ENCODE peak calls at places on chromosomes 7 and 10, in nine cellular contexts. N is HFFc6, H is fibroblast of lung, F is left ventricle myocardium inferior, M is epithelial cell of esophagus, K is transverse colon, Z is lower lobe of right lung, X is kidney epithelial cell, L is brain microvascular endothelial cell. B is an unnamed sample.

GRCh38 chr10:12795723-12796122 is 205.8 kb downstream of the CCDC3 start:
- DNase-seq in M (no peak), F (no peak), Z (no peak), X (no peak), H (no peak), K (no peak), L (no peak), N (no peak), B (no peak)

GRCh38 chr10:102678842-102679289 is 34.6 kb downstream of the TRIM8 start:
- DNase-seq in L (peak), H (peak), X (no peak), M (peak), Z (peak), F (peak), N (peak), K (peak), B (no peak)

GRCh38 chr7:157941210-157941609 is 604.4 kb downstream of the DNAJB6 start:
- DNase-seq in K (no peak), M (no peak), H (no peak), Z (no peak), L (no peak), X (no peak), F (no peak), N (no peak), B (no peak)

GRCh38 chr10:97498076-97498840 is at the start of gene MMS19:
- DNase-seq in H (peak), L (peak), F (peak), N (peak), Z (peak), M (peak), X (peak), K (peak), B (peak)

GRCh38 chr10:5519054-5519453 is 5.7 kb upstream of the CALML3 start:
- DNase-seq in K (no peak), M (no peak), F (no peak), Z (no peak), H (no peak), X (no peak), L (no peak), N (no peak), B (no peak)

GRCh38 chr7:85286449-85286848 is 99.6 kb upstream of the SEMA3D start:
- DNase-seq in M (no peak), X (no peak), N (no peak), K (no peak), Z (no peak), F (no peak), H (no peak), L (no peak), B (no peak)

GRCh38 chr10:71074176-71074755 is 138.1 kb upstream of the UNC5B start:
- DNase-seq in H (no peak), K (no peak), F (no peak), X (peak), N (no peak), Z (no peak), M (peak), L (no peak), B (no peak)

GRCh38 chr7:47078241-47078640 is 503.7 kb downstream of the TNS3 start:
- DNase-seq in N (peak), H (peak), L (peak), M (no peak), Z (no peak), K (no peak), F (no peak), X (no peak), B (no peak)

GRCh38 chr7:93279541-93279940 is 47.4 kb downstream of the VPS50 start:
- DNase-seq in N (no peak), F (no peak), Z (no peak), X (no peak), H (peak), M (no peak), K (no peak), L (no peak), B (no peak)

GRCh38 chr10:22253578-22253882 is 35.7 kb upstream of the EBLN1 start:
- DNase-seq in M (no peak), L (no peak), F (peak), Z (peak), K (peak), N (no peak), X (no peak), H (no peak), B (no peak)

GRCh38 chr7:82443801-82444219 is 233 bp upstream of the CACNA2D1 start:
- DNase-seq in K (peak), N (peak), F (peak), M (peak), L (peak), X (peak), Z (peak), H (peak), B (peak)

GRCh38 chr7:137670521-137671064 is 176.2 kb downstream of the DGKI start:
- DNase-seq in Z (no peak), L (peak), X (no peak), H (peak), K (no peak), N (peak), F (no peak), M (peak), B (no peak)

GRCh38 chr7:16921644-16922257 is 40.0 kb upstream of the AGR3 start:
- DNase-seq in L (no peak), F (no peak), K (no peak), H (peak), X (peak), M (peak), Z (no peak), N (no peak), B (no peak)

GRCh38 chr10:11704087-11704486 is 38.1 kb upstream of the ECHDC3 start:
- DNase-seq in L (no peak), Z (no peak), K (no peak), M (no peak), N (no peak), H (no peak), X (no peak), F (no peak), B (no peak)

GRCh38 chr7:116781584-116781983 is 80.8 kb upstream of the CAPZA2 start:
- DNase-seq in M (no peak), F (no peak), N (no peak), Z (no peak), X (no peak), K (no peak), H (no peak), L (no peak), B (no peak)

GRCh38 chr7:29843738-29844137 is 37.4 kb downstream of the WIPF3 start:
- DNase-seq in H (no peak), N (no peak), X (no peak), L (no peak), M (no peak), F (no peak), Z (no peak), K (no peak), B (no peak)

GRCh38 chr7:88291401-88292173 is 15.1 kb downstream of the STEAP4 start:
- DNase-seq in N (no peak), Z (peak), L (peak), K (no peak), M (peak), F (no peak), X (no peak), H (peak), B (no peak)

GRCh38 chr10:111030042-111030750 is 46.6 kb upstream of the ADRA2A start:
- DNase-seq in L (no peak), H (no peak), Z (peak), F (no peak), M (no peak), X (no peak), N (no peak), K (no peak), B (no peak)

DNA sequence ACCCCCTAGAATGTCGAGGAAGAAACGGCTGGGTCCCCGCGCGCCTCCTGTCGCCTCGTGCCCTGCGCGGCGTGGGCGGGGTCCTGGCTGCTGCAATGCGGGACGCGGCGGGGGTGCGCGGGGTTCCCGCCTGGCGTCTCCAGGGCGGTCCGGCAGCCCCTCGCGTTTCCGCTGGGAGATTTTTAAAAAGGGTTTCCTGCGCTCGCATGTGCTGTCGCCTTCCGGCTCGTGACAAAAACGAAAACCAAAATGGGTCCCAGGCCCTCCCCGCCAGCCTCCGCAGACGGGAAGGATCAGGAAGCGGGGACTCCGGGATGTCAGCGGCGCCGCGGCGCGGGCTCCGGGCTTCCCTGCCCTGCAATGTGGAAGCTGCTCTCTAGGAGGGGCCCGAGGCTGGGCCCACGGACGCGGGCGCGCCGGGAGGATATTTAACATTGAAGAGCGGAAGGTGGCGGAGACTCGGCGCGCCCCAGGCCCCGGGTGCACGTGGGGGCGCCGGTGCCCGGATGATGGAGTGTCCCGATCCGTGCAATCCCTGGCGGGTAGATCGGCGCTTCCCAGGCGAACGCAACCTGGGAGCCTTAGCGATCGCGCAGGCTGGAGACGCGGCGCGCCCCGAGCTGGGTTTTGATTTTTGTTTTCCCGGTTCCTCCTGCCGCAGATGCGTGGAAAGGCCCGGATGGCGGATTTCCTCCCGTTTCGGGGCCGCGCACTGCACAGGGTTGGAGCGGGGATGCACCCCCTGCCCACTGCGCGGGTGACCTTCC is 1.0 kb downstream of the PFKP start:
- DNase-seq in H (peak), F (peak), M (peak), N (peak), X (no peak), L (peak), Z (peak), K (peak), B (no peak)
- TF ChIP-seq CTCF in H (peak), F (peak), M (peak), N (peak), X (no peak), L (peak), Z (peak), K (peak), B (peak)

GRCh38 chr10:4344544-4344994 is 481.4 kb upstream of the AKR1E2 start:
- DNase-seq in F (peak), H (peak), M (peak), K (peak), Z (peak), N (peak), X (peak), L (peak), B (peak)
- TF ChIP-seq CTCF in F (peak), H (peak), M (peak), K (no peak), Z (no peak), N (peak), X (peak), L (peak), B (peak)

GRCh38 chr7:45985902-45986301 is 64.8 kb upstream of the IGFBP3 start:
- DNase-seq in L (peak), H (peak), N (peak), F (no peak), K (no peak), Z (no peak), M (peak), X (peak), B (peak)

GRCh38 chr7:45986355-45987298 is 65.6 kb upstream of the IGFBP3 start:
- DNase-seq in N (no peak), F (no peak), Z (no peak), X (no peak), H (no peak), M (no peak), L (no peak), K (no peak), B (no peak)

GRCh38 chr7:45982912-45983719 is 62.0 kb upstream of the IGFBP3 start:
- DNase-seq in M (no peak), Z (no peak), L (no peak), X (no peak), H (no peak), N (no peak), F (no peak), K (no peak), B (no peak)

GRCh38 chr7:45983720-45984032 is 62.6 kb upstream of the IGFBP3 start:
- DNase-seq in H (no peak), K (no peak), F (no peak), N (no peak), L (no peak), X (no peak), Z (no peak), M (no peak), B (no peak)

DNA sequence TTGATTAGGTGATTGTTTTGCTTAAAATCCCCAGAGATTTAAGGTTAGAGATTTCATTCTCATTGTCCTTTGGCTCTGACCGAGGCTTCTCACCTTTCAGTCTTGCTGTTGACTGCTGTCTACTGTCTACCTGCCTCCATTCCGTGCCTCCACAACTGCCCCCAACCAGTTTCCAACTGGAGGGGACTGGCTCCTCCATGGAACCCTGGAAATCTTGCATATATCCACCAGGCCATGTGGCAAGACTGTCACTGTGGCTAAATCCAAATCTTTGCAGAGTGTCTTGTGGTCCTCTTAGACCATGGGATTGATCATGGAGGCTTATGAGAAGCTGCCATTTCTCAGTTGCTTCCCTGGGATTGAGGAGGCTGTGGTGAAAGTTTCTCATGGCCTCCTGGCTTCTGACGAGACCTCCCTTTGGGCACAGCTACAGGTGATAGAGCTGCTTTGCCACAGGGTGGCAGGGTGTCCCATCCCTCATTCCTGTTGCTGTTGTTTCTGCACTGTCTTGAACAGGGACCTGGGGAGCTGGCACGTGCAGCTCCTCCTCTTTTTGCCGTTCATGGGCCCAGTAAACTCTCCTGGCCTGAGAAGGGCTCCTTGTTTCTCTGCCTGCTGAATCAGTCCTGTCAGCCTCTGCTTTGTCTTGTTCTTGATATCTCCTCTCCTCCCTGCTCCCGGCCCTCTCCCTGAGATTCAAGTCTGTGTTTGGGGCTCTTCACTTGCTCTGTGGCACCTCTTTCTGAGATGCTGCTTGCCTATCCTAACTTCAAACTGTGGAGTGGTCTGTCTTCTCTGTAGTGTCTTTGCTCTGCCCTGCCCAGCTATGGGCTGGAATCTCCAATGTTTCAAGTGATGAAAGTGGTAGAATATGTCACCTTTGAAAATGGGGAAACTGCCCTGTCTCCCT is 63.6 kb upstream of the IGFBP3 start:
- DNase-seq in F (no peak), N (no peak), H (no peak), Z (no peak), X (no peak), M (peak), K (no peak), L (no peak), B (no peak)
- TF ChIP-seq CTCF in F (peak), N (peak), H (no peak), Z (no peak), X (peak), M (peak), K (no peak), L (peak), B (no peak)

GRCh38 chr7:33418251-33418701 is 288.9 kb downstream of the BBS9 start:
- DNase-seq in N (no peak), M (no peak), F (no peak), Z (no peak), X (peak), L (peak), K (no peak), H (peak), B (no peak)

GRCh38 chr7:33422825-33423645 is 293.7 kb downstream of the BBS9 start:
- DNase-seq in M (no peak), N (no peak), Z (no peak), X (no peak), F (no peak), K (no peak), H (no peak), L (no peak), B (no peak)

GRCh38 chr7:33420311-33420710 is 290.9 kb downstream of the BBS9 start:
- DNase-seq in X (no peak), Z (no peak), F (no peak), M (no peak), K (no peak), N (no peak), H (no peak), L (no peak), B (no peak)

GRCh38 chr7:33423646-33424020 is 294.3 kb downstream of the BBS9 start:
- DNase-seq in M (peak), X (no peak), Z (no peak), N (no peak), F (no peak), L (no peak), H (no peak), K (no peak), B (no peak)

DNA sequence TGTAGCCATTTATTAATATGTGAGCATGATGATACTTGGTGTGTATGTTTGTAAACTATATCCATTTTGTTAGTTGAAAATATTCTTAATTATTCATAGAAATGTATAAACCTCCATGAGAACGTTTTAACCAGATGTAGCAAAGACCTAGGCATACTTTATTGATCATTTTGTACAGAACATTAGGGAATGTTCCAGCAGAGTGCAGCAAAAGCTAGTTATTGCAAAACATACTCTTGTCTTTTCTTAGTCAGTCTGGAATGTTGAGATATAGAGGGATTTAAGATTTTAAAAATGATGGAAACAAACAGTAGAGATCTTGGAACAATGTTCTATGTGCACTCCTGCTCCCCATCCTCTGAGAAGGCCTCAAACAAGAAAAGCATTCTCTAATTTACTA is 292.0 kb downstream of the BBS9 start:
- DNase-seq in K (no peak), N (no peak), X (no peak), M (peak), H (no peak), F (no peak), Z (no peak), L (no peak), B (peak)
- TF ChIP-seq CTCF in K (no peak), N (peak), X (no peak), M (no peak), H (peak), F (no peak), Z (no peak), L (no peak), B (no peak)

GRCh38 chr10:1464866-1465265 is 272.5 kb downstream of the ADARB2 start:
- DNase-seq in H (no peak), F (no peak), K (no peak), X (no peak), Z (no peak), L (no peak), M (no peak), N (no peak), B (no peak)
- TF ChIP-seq CTCF in H (no peak), F (no peak), K (no peak), X (no peak), Z (no peak), L (no peak), M (no peak), N (no peak), B (no peak)

GRCh38 chr7:121202125-121202524 is 126.7 kb upstream of the WNT16 start:
- DNase-seq in N (no peak), L (no peak), H (no peak), M (no peak), K (no peak), X (no peak), F (no peak), Z (no peak), B (no peak)
- TF ChIP-seq CTCF in N (no peak), L (no peak), H (no peak), M (no peak), K (no peak), X (no peak), F (no peak), Z (no peak), B (no peak)

GRCh38 chr7:51126813-51127617 is 189.6 kb downstream of the COBL start:
- DNase-seq in Z (no peak), N (no peak), H (no peak), M (no peak), K (no peak), F (no peak), X (no peak), L (no peak), B (no peak)
- TF ChIP-seq CTCF in Z (no peak), N (no peak), H (no peak), M (no peak), K (no peak), F (no peak), X (no peak), L (no peak), B (no peak)